ENCODE peak calls at places on chromosomes 13 and 19, in five cellular contexts. J is GM23338, M is left ventricle myocardium inferior, K is stomach, W is upper lobe of left lung. E is an unnamed sample.

GRCh38 chr19:42246869-42247630 is 4.6 kb upstream of the GSK3A start:
- DNase-seq in J (no peak), M (no peak), K (no peak), W (no peak), E (no peak)

GRCh38 chr19:4144666-4145261 is 8.7 kb upstream of the CREB3L3 start:
- DNase-seq in J (no peak), M (no peak), K (peak; percentile 32), W (peak; percentile 48), E (no peak)

GRCh38 chr13:73242515-73243015 is 183.8 kb downstream of the KLF5 start:
- DNase-seq in J (no peak), M (no peak), K (no peak), W (no peak), E (no peak)

GRCh38 chr19:6233827-6234511 is 45.8 kb downstream of the MLLT1 start:
- DNase-seq in J (no peak), M (peak; percentile 70), K (peak; percentile 76), W (peak; percentile 83), E (no peak)

GRCh38 chr13:92387245-92387644 is 839.4 kb upstream of the GPC6 start:
- DNase-seq in J (no peak), M (no peak), K (no peak), W (no peak), E (no peak)

GRCh38 chr19:48596237-48596636 is 10.3 kb upstream of the SPACA4 start:
- DNase-seq in J (no peak), M (no peak), K (no peak), W (no peak), E (no peak)

GRCh38 chr19:49155830-49156346 is 692 bp upstream of the HRC start:
- DNase-seq in J (peak; percentile 37), M (peak; percentile 65), K (no peak), W (no peak), E (no peak)

GRCh38 chr13:60226507-60226906 is 62.8 kb upstream of the DIAPH3 start:
- DNase-seq in J (peak; percentile 51), M (no peak), K (no peak), W (no peak), E (no peak)

GRCh38 chr13:111962431-111962891 is 104.5 kb upstream of the SOX1 start:
- DNase-seq in J (no peak), M (no peak), K (no peak), W (no peak), E (no peak)

GRCh38 chr13:50124536-50125305 is 109.5 kb downstream of the KCNRG start:
- DNase-seq in J (peak; percentile 73), M (peak; percentile 97), K (peak; percentile 97), W (peak; percentile 98), E (no peak)

GRCh38 chr19:16051254-16052025 is 24.9 kb upstream of the TPM4 start:
- DNase-seq in J (no peak), M (no peak), K (no peak), W (no peak), E (no peak)

DNA sequence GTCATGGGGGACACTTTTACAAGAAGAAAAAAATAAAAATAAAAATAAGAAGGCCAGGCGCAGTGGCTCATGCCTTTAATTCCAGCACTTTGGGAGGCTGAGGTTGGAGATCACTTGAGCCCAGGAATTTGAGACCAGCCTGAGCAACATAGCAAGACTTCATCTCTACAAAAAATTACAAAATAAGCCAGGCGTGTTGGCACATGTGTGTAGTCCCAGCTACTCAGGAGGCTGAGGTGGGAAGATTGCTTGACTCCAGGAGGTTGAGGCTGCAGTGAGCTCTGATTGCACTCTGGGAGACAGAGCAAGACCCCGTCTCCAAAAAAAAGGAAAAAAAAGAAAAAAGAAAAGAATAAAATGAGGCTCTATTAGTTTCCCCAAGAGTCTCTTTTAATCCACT is 157.0 kb downstream of the PTPRS start:
- DNase-seq in J (no peak), M (no peak), K (no peak), W (no peak), E (no peak)
- TF ChIP-seq CTCF in J (no peak), M (no peak), K (no peak), W (no peak), E (no peak)

GRCh38 chr13:51804295-51805172 is 571 bp upstream of the DHRS12 start:
- DNase-seq in J (no peak), M (no peak), K (peak; percentile 42), W (no peak), E (no peak)

GRCh38 chr13:51805925-51806324 is 2.0 kb upstream of the DHRS12 start:
- DNase-seq in J (no peak), M (no peak), K (no peak), W (no peak), E (no peak)

GRCh38 chr13:51807041-51807440 is 3.1 kb upstream of the DHRS12 start:
- DNase-seq in J (no peak), M (no peak), K (no peak), W (no peak), E (no peak)

GRCh38 chr13:51805313-51805712 is 1.4 kb upstream of the DHRS12 start:
- DNase-seq in J (no peak), M (no peak), K (no peak), W (no peak), E (no peak)

DNA sequence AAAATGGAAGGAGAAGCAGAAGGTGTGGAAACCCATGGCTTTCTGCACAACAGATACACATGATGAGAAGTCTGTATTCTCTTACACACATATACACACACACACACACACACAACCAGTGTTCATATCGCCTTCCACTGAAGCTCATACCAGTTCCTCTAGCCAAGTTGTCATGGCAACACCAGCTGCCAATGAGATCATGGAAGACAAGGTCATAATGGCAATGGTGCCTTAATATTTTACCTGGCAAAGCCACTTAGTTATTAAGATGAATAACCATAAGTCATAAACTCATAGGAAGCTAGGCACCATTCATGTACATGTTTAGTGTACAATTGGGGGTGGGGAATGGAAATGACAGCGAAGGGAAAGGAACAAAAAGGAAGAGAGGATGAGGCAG is 2.6 kb upstream of the DHRS12 start:
- DNase-seq in J (no peak), M (no peak), K (peak; percentile 56), W (no peak), E (no peak)
- H3K27ac ChIP-seq in J (no peak overlapping the region), M (peak overlapping the region; percentile 100), K (no peak overlapping the region), W (no peak overlapping the region), E (no peak overlapping the region)

DNA sequence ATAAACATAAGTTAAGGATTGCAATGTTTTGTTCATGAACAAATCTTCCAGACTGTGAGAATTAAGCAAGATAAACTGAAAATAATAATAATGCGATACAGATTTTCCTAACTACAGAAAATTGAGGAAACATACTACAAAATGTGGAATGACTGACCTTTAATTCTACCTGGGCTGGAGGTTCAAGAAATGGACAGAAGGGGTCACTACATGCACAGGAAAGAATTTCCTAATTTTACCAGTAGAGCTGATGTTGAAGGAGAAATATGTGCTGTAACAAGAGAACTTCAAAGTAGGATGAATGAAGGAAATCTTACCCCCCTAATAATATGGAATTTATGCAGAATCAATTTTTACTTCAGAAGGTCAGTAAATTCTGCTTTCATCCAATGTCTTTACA is 62.3 kb downstream of the ZNF627 start:
- DNase-seq in J (peak; percentile 46), M (no peak), K (no peak), W (no peak), E (no peak)
- TF ChIP-seq CTCF in J (peak; percentile 51), M (peak; percentile 42), K (no peak), W (no peak), E (peak; percentile 15)

GRCh38 chr19:37855098-37855497 is 51.3 kb downstream of the WDR87 start:
- DNase-seq in J (peak; percentile 33), M (peak; percentile 32), K (no peak), W (peak; percentile 89), E (no peak)
- H3K27ac ChIP-seq in J (no peak overlapping the region), M (no peak overlapping the region), K (no peak overlapping the region), W (no peak overlapping the region), E (no peak overlapping the region)

GRCh38 chr19:45506991-45507863 is at the start of gene VASP:
- DNase-seq in J (peak; percentile 96), M (peak; percentile 88), K (peak; percentile 93), W (peak; percentile 95), E (peak; percentile 48)

GRCh38 chr19:45507864-45508680 is 793 bp downstream of the VASP start:
- DNase-seq in J (peak; percentile 86), M (no peak), K (peak; percentile 50), W (peak; percentile 84), E (no peak)

GRCh38 chr19:45509692-45510015 is 2.4 kb downstream of the VASP start:
- DNase-seq in J (no peak), M (no peak), K (no peak), W (no peak), E (no peak)

GRCh38 chr19:45508681-45508930 is 1.3 kb downstream of the VASP start:
- DNase-seq in J (no peak), M (no peak), K (no peak), W (peak; percentile 50), E (no peak)

GRCh38 chr19:45508931-45509691 is 1.8 kb downstream of the VASP start:
- DNase-seq in J (peak; percentile 84), M (peak; percentile 83), K (peak; percentile 73), W (peak; percentile 90), E (no peak)
- TF ChIP-seq CTCF in J (no peak), M (no peak), K (no peak), W (no peak), E (no peak)

DNA sequence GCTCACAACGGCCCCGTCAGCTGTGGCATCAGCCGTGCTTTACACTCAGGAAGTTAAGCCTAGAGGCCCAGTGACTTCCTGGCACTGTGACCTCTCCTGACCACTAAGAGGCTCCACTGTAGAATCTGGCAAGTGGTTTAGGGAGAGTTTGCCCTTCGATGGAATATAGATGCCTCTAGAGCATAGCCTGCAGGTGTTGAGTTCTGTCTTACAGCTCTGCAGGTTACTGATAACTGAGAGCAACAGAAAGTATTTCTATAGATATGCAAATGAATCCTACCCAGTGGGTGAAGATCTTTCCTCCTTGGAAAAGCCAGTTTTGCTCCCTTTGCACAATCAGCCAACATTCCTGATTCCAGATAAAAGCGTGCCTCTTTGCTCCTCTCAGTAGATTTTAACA is 35.8 kb downstream of the ATP12A start:
- DNase-seq in J (peak; percentile 77), M (no peak), K (no peak), W (no peak), E (no peak)
- H3K27ac ChIP-seq in J (no peak overlapping the region), M (no peak overlapping the region), K (no peak overlapping the region), W (no peak overlapping the region), E (no peak overlapping the region)

DNA sequence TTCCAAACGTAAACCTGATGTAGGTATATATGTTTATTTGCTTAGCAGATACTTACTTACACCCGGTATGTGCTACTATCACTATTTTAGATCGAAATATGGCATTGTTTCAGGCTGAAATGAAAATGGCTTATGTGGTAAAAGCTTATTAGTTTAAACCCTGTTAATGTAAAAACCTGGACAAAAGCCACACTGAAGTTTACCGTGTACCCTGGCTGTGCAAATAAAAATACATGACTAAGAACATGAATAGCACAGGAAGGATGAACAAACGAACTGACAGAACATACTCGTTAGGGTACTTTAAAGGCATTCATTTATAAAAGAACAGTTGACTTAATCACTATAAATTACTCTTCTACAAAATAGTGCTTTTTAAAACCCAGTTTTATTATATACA is 6.6 kb downstream of the CLDN10 start:
- DNase-seq in J (no peak), M (no peak), K (no peak), W (no peak), E (no peak)
- TF ChIP-seq CTCF in J (no peak), M (no peak), K (no peak), W (no peak), E (no peak)

DNA sequence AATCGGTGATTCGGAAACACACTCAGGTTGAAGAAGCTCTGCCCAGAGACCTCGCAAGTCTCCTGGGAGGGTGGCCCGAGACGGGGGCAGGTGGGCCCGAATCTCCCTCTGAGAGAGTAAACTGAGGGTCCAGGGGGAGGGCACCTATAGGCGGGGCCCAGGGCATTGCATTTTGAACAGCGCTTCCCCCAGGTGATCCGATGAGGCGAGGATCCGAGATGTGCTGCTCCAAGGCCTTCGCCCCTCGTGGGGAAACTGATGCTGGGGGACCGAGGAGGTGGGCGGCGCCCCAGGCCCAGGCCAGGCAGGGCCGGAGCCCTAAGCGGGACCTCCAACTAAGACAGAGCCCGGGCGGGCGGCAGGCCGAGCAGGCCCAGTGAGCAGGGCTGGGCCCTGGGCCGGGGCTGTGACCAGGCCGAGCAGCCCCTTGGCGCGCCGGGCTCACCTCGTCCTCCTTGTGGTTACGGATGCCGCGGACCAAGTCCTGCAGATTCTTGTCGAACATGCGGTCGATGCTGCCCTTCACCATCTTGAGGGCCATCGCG is 500 bp downstream of the AP3D1 start:
- DNase-seq in J (no peak), M (no peak), K (no peak), W (no peak), E (no peak)
- H3K27ac ChIP-seq in J (peak overlapping the region; percentile 74), M (peak overlapping the region; percentile 90), K (peak overlapping the region; percentile 96), W (peak overlapping the region; percentile 96), E (peak overlapping the region; percentile 95)